ENCODE peak calls at places on chromosomes 7 and 10, in ten cellular contexts. One of them, this sample, is unnamed.

GRCh38 chr10:110841767-110842267 is 29.9 kb upstream of the PDCD4 start:
- DNase-seq in activated T-cell treated with anti-CD3 and anti-CD28 coated beads for 24 hours: no peak
- DNase-seq in BJ: no peak
- DNase-seq in Kasumi-1: no peak
- DNase-seq in mesenteric fat pad: no peak
- DNase-seq in adrenal gland: no peak
- DNase-seq in Caki2: no peak
- DNase-seq in activated CD8-positive, alpha-beta memory T cell treated with anti-CD3 and anti-CD28 coated beads for 1 hour: no peak
- DNase-seq in activated CD4-positive, alpha-beta T cell treated with anti-CD3 and anti-CD28 coated beads, Interleukin-2, amount 50 U/mL, for 24 hours: no peak
- DNase-seq in GM23248: no peak
- DNase-seq in this sample: no peak

GRCh38 chr7:121440857-121441503 is 44.9 kb upstream of the FAM3C start:
- DNase-seq in adrenal gland: no peak
- DNase-seq in Caki2: no peak
- DNase-seq in BJ: no peak
- DNase-seq in mesenteric fat pad: no peak
- DNase-seq in activated CD4-positive, alpha-beta T cell treated with anti-CD3 and anti-CD28 coated beads, Interleukin-2, amount 50 U/mL, for 24 hours: no peak
- DNase-seq in GM23248: no peak
- DNase-seq in activated T-cell treated with anti-CD3 and anti-CD28 coated beads for 24 hours: no peak
- DNase-seq in Kasumi-1: no peak
- DNase-seq in activated CD8-positive, alpha-beta memory T cell treated with anti-CD3 and anti-CD28 coated beads for 1 hour: no peak
- DNase-seq in this sample: no peak

GRCh38 chr7:22001345-22002004 is 55.8 kb upstream of the CDCA7L start:
- DNase-seq in activated T-cell treated with anti-CD3 and anti-CD28 coated beads for 24 hours: peak
- DNase-seq in BJ: peak
- DNase-seq in Caki2: peak
- DNase-seq in activated CD4-positive, alpha-beta T cell treated with anti-CD3 and anti-CD28 coated beads, Interleukin-2, amount 50 U/mL, for 24 hours: peak
- DNase-seq in Kasumi-1: peak
- DNase-seq in activated CD8-positive, alpha-beta memory T cell treated with anti-CD3 and anti-CD28 coated beads for 1 hour: no peak
- DNase-seq in mesenteric fat pad: no peak
- DNase-seq in adrenal gland: peak
- DNase-seq in GM23248: peak
- DNase-seq in this sample: no peak

GRCh38 chr7:129865093-129865931 is 87.4 kb downstream of the UBE2H start:
- DNase-seq in adrenal gland: no peak
- DNase-seq in Kasumi-1: no peak
- DNase-seq in BJ: no peak
- DNase-seq in activated CD8-positive, alpha-beta memory T cell treated with anti-CD3 and anti-CD28 coated beads for 1 hour: no peak
- DNase-seq in GM23248: peak
- DNase-seq in activated CD4-positive, alpha-beta T cell treated with anti-CD3 and anti-CD28 coated beads, Interleukin-2, amount 50 U/mL, for 24 hours: no peak
- DNase-seq in Caki2: peak
- DNase-seq in mesenteric fat pad: no peak
- DNase-seq in activated T-cell treated with anti-CD3 and anti-CD28 coated beads for 24 hours: no peak
- DNase-seq in this sample: no peak

GRCh38 chr10:131436467-131436866 is 124.9 kb upstream of the TCERG1L start:
- DNase-seq in BJ: no peak
- DNase-seq in mesenteric fat pad: no peak
- DNase-seq in adrenal gland: peak
- DNase-seq in activated CD4-positive, alpha-beta T cell treated with anti-CD3 and anti-CD28 coated beads, Interleukin-2, amount 50 U/mL, for 24 hours: no peak
- DNase-seq in Kasumi-1: no peak
- DNase-seq in Caki2: peak
- DNase-seq in activated CD8-positive, alpha-beta memory T cell treated with anti-CD3 and anti-CD28 coated beads for 1 hour: no peak
- DNase-seq in activated T-cell treated with anti-CD3 and anti-CD28 coated beads for 24 hours: no peak
- DNase-seq in GM23248: peak
- DNase-seq in this sample: no peak

GRCh38 chr7:152924826-152925411 is 165.4 kb downstream of the ACTR3B start:
- DNase-seq in BJ: no peak
- DNase-seq in activated T-cell treated with anti-CD3 and anti-CD28 coated beads for 24 hours: no peak
- DNase-seq in mesenteric fat pad: no peak
- DNase-seq in GM23248: no peak
- DNase-seq in activated CD4-positive, alpha-beta T cell treated with anti-CD3 and anti-CD28 coated beads, Interleukin-2, amount 50 U/mL, for 24 hours: no peak
- DNase-seq in activated CD8-positive, alpha-beta memory T cell treated with anti-CD3 and anti-CD28 coated beads for 1 hour: no peak
- DNase-seq in Kasumi-1: no peak
- DNase-seq in adrenal gland: no peak
- DNase-seq in Caki2: no peak
- DNase-seq in this sample: no peak

GRCh38 chr10:7444576-7445226 is 33.9 kb upstream of the SFMBT2 start:
- DNase-seq in BJ: no peak
- DNase-seq in GM23248: no peak
- DNase-seq in activated CD4-positive, alpha-beta T cell treated with anti-CD3 and anti-CD28 coated beads, Interleukin-2, amount 50 U/mL, for 24 hours: no peak
- DNase-seq in Kasumi-1: peak
- DNase-seq in Caki2: no peak
- DNase-seq in activated T-cell treated with anti-CD3 and anti-CD28 coated beads for 24 hours: no peak
- DNase-seq in adrenal gland: peak
- DNase-seq in activated CD8-positive, alpha-beta memory T cell treated with anti-CD3 and anti-CD28 coated beads for 1 hour: no peak
- DNase-seq in mesenteric fat pad: no peak
- DNase-seq in this sample: no peak

GRCh38 chr7:128139406-128139805 is 101.7 kb upstream of the LEP start:
- DNase-seq in activated T-cell treated with anti-CD3 and anti-CD28 coated beads for 24 hours: no peak
- DNase-seq in BJ: no peak
- DNase-seq in Kasumi-1: no peak
- DNase-seq in Caki2: no peak
- DNase-seq in activated CD8-positive, alpha-beta memory T cell treated with anti-CD3 and anti-CD28 coated beads for 1 hour: no peak
- DNase-seq in GM23248: no peak
- DNase-seq in mesenteric fat pad: no peak
- DNase-seq in adrenal gland: no peak
- DNase-seq in activated CD4-positive, alpha-beta T cell treated with anti-CD3 and anti-CD28 coated beads, Interleukin-2, amount 50 U/mL, for 24 hours: no peak
- DNase-seq in this sample: no peak

GRCh38 chr10:106609867-106610266 is 554.6 kb downstream of the SORCS1 start:
- DNase-seq in BJ: no peak
- DNase-seq in Caki2: no peak
- DNase-seq in activated CD8-positive, alpha-beta memory T cell treated with anti-CD3 and anti-CD28 coated beads for 1 hour: no peak
- DNase-seq in adrenal gland: no peak
- DNase-seq in mesenteric fat pad: no peak
- DNase-seq in activated CD4-positive, alpha-beta T cell treated with anti-CD3 and anti-CD28 coated beads, Interleukin-2, amount 50 U/mL, for 24 hours: no peak
- DNase-seq in GM23248: peak
- DNase-seq in Kasumi-1: no peak
- DNase-seq in activated T-cell treated with anti-CD3 and anti-CD28 coated beads for 24 hours: no peak
- DNase-seq in this sample: no peak

GRCh38 chr7:113200281-113200680 is 81.9 kb upstream of the SMIM30 start:
- DNase-seq in GM23248: peak
- DNase-seq in Caki2: no peak
- DNase-seq in activated T-cell treated with anti-CD3 and anti-CD28 coated beads for 24 hours: no peak
- DNase-seq in BJ: no peak
- DNase-seq in Kasumi-1: no peak
- DNase-seq in activated CD8-positive, alpha-beta memory T cell treated with anti-CD3 and anti-CD28 coated beads for 1 hour: no peak
- DNase-seq in mesenteric fat pad: no peak
- DNase-seq in activated CD4-positive, alpha-beta T cell treated with anti-CD3 and anti-CD28 coated beads, Interleukin-2, amount 50 U/mL, for 24 hours: no peak
- DNase-seq in adrenal gland: no peak
- DNase-seq in this sample: no peak

GRCh38 chr10:85642082-85642420 is 724.5 kb downstream of the GRID1 start:
- DNase-seq in activated T-cell treated with anti-CD3 and anti-CD28 coated beads for 24 hours: no peak
- DNase-seq in Kasumi-1: no peak
- DNase-seq in activated CD4-positive, alpha-beta T cell treated with anti-CD3 and anti-CD28 coated beads, Interleukin-2, amount 50 U/mL, for 24 hours: no peak
- DNase-seq in BJ: no peak
- DNase-seq in mesenteric fat pad: no peak
- DNase-seq in adrenal gland: no peak
- DNase-seq in GM23248: no peak
- DNase-seq in Caki2: no peak
- DNase-seq in activated CD8-positive, alpha-beta memory T cell treated with anti-CD3 and anti-CD28 coated beads for 1 hour: no peak
- DNase-seq in this sample: no peak

GRCh38 chr7:116633131-116633988 is 38.6 kb upstream of the MET start:
- DNase-seq in mesenteric fat pad: no peak
- DNase-seq in activated CD8-positive, alpha-beta memory T cell treated with anti-CD3 and anti-CD28 coated beads for 1 hour: no peak
- DNase-seq in Kasumi-1: no peak
- DNase-seq in Caki2: peak
- DNase-seq in GM23248: peak
- DNase-seq in BJ: no peak
- DNase-seq in adrenal gland: no peak
- DNase-seq in activated T-cell treated with anti-CD3 and anti-CD28 coated beads for 24 hours: no peak
- DNase-seq in activated CD4-positive, alpha-beta T cell treated with anti-CD3 and anti-CD28 coated beads, Interleukin-2, amount 50 U/mL, for 24 hours: no peak
- DNase-seq in this sample: no peak

GRCh38 chr10:132063432-132063831 is 2.3 kb upstream of the JAKMIP3 start:
- DNase-seq in BJ: no peak
- DNase-seq in adrenal gland: no peak
- DNase-seq in mesenteric fat pad: peak
- DNase-seq in activated T-cell treated with anti-CD3 and anti-CD28 coated beads for 24 hours: no peak
- DNase-seq in Kasumi-1: no peak
- DNase-seq in activated CD4-positive, alpha-beta T cell treated with anti-CD3 and anti-CD28 coated beads, Interleukin-2, amount 50 U/mL, for 24 hours: no peak
- DNase-seq in activated CD8-positive, alpha-beta memory T cell treated with anti-CD3 and anti-CD28 coated beads for 1 hour: no peak
- DNase-seq in GM23248: no peak
- DNase-seq in Caki2: no peak
- DNase-seq in this sample: no peak

GRCh38 chr7:64876792-64877713 is 26.0 kb upstream of the ZNF273 start:
- DNase-seq in GM23248: peak
- DNase-seq in activated CD4-positive, alpha-beta T cell treated with anti-CD3 and anti-CD28 coated beads, Interleukin-2, amount 50 U/mL, for 24 hours: peak
- DNase-seq in BJ: no peak
- DNase-seq in activated T-cell treated with anti-CD3 and anti-CD28 coated beads for 24 hours: peak
- DNase-seq in Kasumi-1: no peak
- DNase-seq in adrenal gland: peak
- DNase-seq in mesenteric fat pad: peak
- DNase-seq in activated CD8-positive, alpha-beta memory T cell treated with anti-CD3 and anti-CD28 coated beads for 1 hour: peak
- DNase-seq in Caki2: no peak
- DNase-seq in this sample: no peak

GRCh38 chr7:7051221-7051877 is 131.0 kb upstream of the C1GALT1 start:
- DNase-seq in activated CD4-positive, alpha-beta T cell treated with anti-CD3 and anti-CD28 coated beads, Interleukin-2, amount 50 U/mL, for 24 hours: no peak
- DNase-seq in adrenal gland: no peak
- DNase-seq in Kasumi-1: peak
- DNase-seq in GM23248: peak
- DNase-seq in Caki2: no peak
- DNase-seq in activated CD8-positive, alpha-beta memory T cell treated with anti-CD3 and anti-CD28 coated beads for 1 hour: no peak
- DNase-seq in activated T-cell treated with anti-CD3 and anti-CD28 coated beads for 24 hours: no peak
- DNase-seq in BJ: no peak
- DNase-seq in mesenteric fat pad: no peak
- DNase-seq in this sample: no peak

GRCh38 chr7:4725014-4725951 is 43.2 kb downstream of the FOXK1 start:
- DNase-seq in mesenteric fat pad: no peak
- DNase-seq in Kasumi-1: no peak
- DNase-seq in activated CD4-positive, alpha-beta T cell treated with anti-CD3 and anti-CD28 coated beads, Interleukin-2, amount 50 U/mL, for 24 hours: peak
- DNase-seq in BJ: peak
- DNase-seq in adrenal gland: peak
- DNase-seq in Caki2: peak
- DNase-seq in activated CD8-positive, alpha-beta memory T cell treated with anti-CD3 and anti-CD28 coated beads for 1 hour: no peak
- DNase-seq in GM23248: peak
- DNase-seq in activated T-cell treated with anti-CD3 and anti-CD28 coated beads for 24 hours: no peak
- DNase-seq in this sample: no peak

GRCh38 chr10:84296071-84296981 is 32.1 kb upstream of the CCSER2 start:
- DNase-seq in mesenteric fat pad: no peak
- DNase-seq in activated CD8-positive, alpha-beta memory T cell treated with anti-CD3 and anti-CD28 coated beads for 1 hour: no peak
- DNase-seq in activated CD4-positive, alpha-beta T cell treated with anti-CD3 and anti-CD28 coated beads, Interleukin-2, amount 50 U/mL, for 24 hours: no peak
- DNase-seq in activated T-cell treated with anti-CD3 and anti-CD28 coated beads for 24 hours: no peak
- DNase-seq in GM23248: peak
- DNase-seq in Caki2: no peak
- DNase-seq in adrenal gland: no peak
- DNase-seq in Kasumi-1: no peak
- DNase-seq in BJ: no peak
- DNase-seq in this sample: no peak

GRCh38 chr7:6260291-6261183 is 11.9 kb downstream of the CYTH3 start:
- DNase-seq in Caki2: no peak
- DNase-seq in mesenteric fat pad: no peak
- DNase-seq in activated CD8-positive, alpha-beta memory T cell treated with anti-CD3 and anti-CD28 coated beads for 1 hour: no peak
- DNase-seq in activated T-cell treated with anti-CD3 and anti-CD28 coated beads for 24 hours: no peak
- DNase-seq in BJ: no peak
- DNase-seq in GM23248: peak
- DNase-seq in Kasumi-1: no peak
- DNase-seq in adrenal gland: no peak
- DNase-seq in activated CD4-positive, alpha-beta T cell treated with anti-CD3 and anti-CD28 coated beads, Interleukin-2, amount 50 U/mL, for 24 hours: no peak
- DNase-seq in this sample: no peak

GRCh38 chr10:102669206-102670064 is 25.2 kb downstream of the TRIM8 start:
- DNase-seq in activated CD4-positive, alpha-beta T cell treated with anti-CD3 and anti-CD28 coated beads, Interleukin-2, amount 50 U/mL, for 24 hours: no peak
- DNase-seq in activated T-cell treated with anti-CD3 and anti-CD28 coated beads for 24 hours: no peak
- DNase-seq in mesenteric fat pad: no peak
- DNase-seq in Caki2: peak
- DNase-seq in BJ: no peak
- DNase-seq in Kasumi-1: peak
- DNase-seq in GM23248: peak
- DNase-seq in activated CD8-positive, alpha-beta memory T cell treated with anti-CD3 and anti-CD28 coated beads for 1 hour: no peak
- DNase-seq in adrenal gland: peak
- DNase-seq in this sample: no peak

GRCh38 chr7:85464042-85464651 is 277.3 kb upstream of the SEMA3D start:
- DNase-seq in activated CD8-positive, alpha-beta memory T cell treated with anti-CD3 and anti-CD28 coated beads for 1 hour: no peak
- DNase-seq in BJ: no peak
- DNase-seq in activated T-cell treated with anti-CD3 and anti-CD28 coated beads for 24 hours: no peak
- DNase-seq in mesenteric fat pad: no peak
- DNase-seq in Kasumi-1: peak
- DNase-seq in Caki2: no peak
- DNase-seq in adrenal gland: no peak
- DNase-seq in activated CD4-positive, alpha-beta T cell treated with anti-CD3 and anti-CD28 coated beads, Interleukin-2, amount 50 U/mL, for 24 hours: no peak
- DNase-seq in GM23248: peak
- DNase-seq in this sample: no peak

GRCh38 chr7:140079121-140079536 is 16.4 kb upstream of the PARP12 start:
- DNase-seq in GM23248: peak
- DNase-seq in Caki2: no peak
- DNase-seq in adrenal gland: peak
- DNase-seq in BJ: no peak
- DNase-seq in mesenteric fat pad: no peak
- DNase-seq in activated T-cell treated with anti-CD3 and anti-CD28 coated beads for 24 hours: no peak
- DNase-seq in activated CD4-positive, alpha-beta T cell treated with anti-CD3 and anti-CD28 coated beads, Interleukin-2, amount 50 U/mL, for 24 hours: no peak
- DNase-seq in Kasumi-1: peak
- DNase-seq in activated CD8-positive, alpha-beta memory T cell treated with anti-CD3 and anti-CD28 coated beads for 1 hour: no peak
- DNase-seq in this sample: no peak

GRCh38 chr7:159153511-159153910 is 8.8 kb upstream of the VIPR2 start:
- DNase-seq in activated T-cell treated with anti-CD3 and anti-CD28 coated beads for 24 hours: no peak
- DNase-seq in activated CD4-positive, alpha-beta T cell treated with anti-CD3 and anti-CD28 coated beads, Interleukin-2, amount 50 U/mL, for 24 hours: no peak
- DNase-seq in activated CD8-positive, alpha-beta memory T cell treated with anti-CD3 and anti-CD28 coated beads for 1 hour: no peak
- DNase-seq in GM23248: no peak
- DNase-seq in BJ: no peak
- DNase-seq in Caki2: no peak
- DNase-seq in mesenteric fat pad: no peak
- DNase-seq in Kasumi-1: no peak
- DNase-seq in adrenal gland: no peak
- DNase-seq in this sample: no peak

GRCh38 chr10:97399843-97400545 is 1.1 kb downstream of the RRP12 start:
- DNase-seq in mesenteric fat pad: no peak
- DNase-seq in Caki2: peak
- DNase-seq in activated CD4-positive, alpha-beta T cell treated with anti-CD3 and anti-CD28 coated beads, Interleukin-2, amount 50 U/mL, for 24 hours: no peak
- DNase-seq in BJ: no peak
- DNase-seq in adrenal gland: peak
- DNase-seq in Kasumi-1: peak
- DNase-seq in activated CD8-positive, alpha-beta memory T cell treated with anti-CD3 and anti-CD28 coated beads for 1 hour: no peak
- DNase-seq in activated T-cell treated with anti-CD3 and anti-CD28 coated beads for 24 hours: no peak
- DNase-seq in GM23248: peak
- DNase-seq in this sample: no peak

GRCh38 chr10:35546824-35547225 is 58.3 kb upstream of the GJD4 start:
- DNase-seq in GM23248: peak
- DNase-seq in BJ: peak
- DNase-seq in Kasumi-1: no peak
- DNase-seq in activated CD8-positive, alpha-beta memory T cell treated with anti-CD3 and anti-CD28 coated beads for 1 hour: no peak
- DNase-seq in mesenteric fat pad: no peak
- DNase-seq in activated T-cell treated with anti-CD3 and anti-CD28 coated beads for 24 hours: no peak
- DNase-seq in adrenal gland: no peak
- DNase-seq in Caki2: peak
- DNase-seq in activated CD4-positive, alpha-beta T cell treated with anti-CD3 and anti-CD28 coated beads, Interleukin-2, amount 50 U/mL, for 24 hours: no peak
- DNase-seq in this sample: no peak

GRCh38 chr7:77680266-77680665 is 16.0 kb upstream of the RSBN1L start:
- DNase-seq in adrenal gland: no peak
- DNase-seq in activated CD8-positive, alpha-beta memory T cell treated with anti-CD3 and anti-CD28 coated beads for 1 hour: no peak
- DNase-seq in Caki2: no peak
- DNase-seq in mesenteric fat pad: no peak
- DNase-seq in GM23248: no peak
- DNase-seq in activated CD4-positive, alpha-beta T cell treated with anti-CD3 and anti-CD28 coated beads, Interleukin-2, amount 50 U/mL, for 24 hours: no peak
- DNase-seq in BJ: no peak
- DNase-seq in Kasumi-1: no peak
- DNase-seq in activated T-cell treated with anti-CD3 and anti-CD28 coated beads for 24 hours: no peak
- DNase-seq in this sample: no peak

GRCh38 chr7:35437619-35438275 is 183.8 kb upstream of the TBX20 start:
- DNase-seq in BJ: no peak
- DNase-seq in mesenteric fat pad: no peak
- DNase-seq in activated T-cell treated with anti-CD3 and anti-CD28 coated beads for 24 hours: no peak
- DNase-seq in activated CD8-positive, alpha-beta memory T cell treated with anti-CD3 and anti-CD28 coated beads for 1 hour: no peak
- DNase-seq in GM23248: no peak
- DNase-seq in adrenal gland: no peak
- DNase-seq in activated CD4-positive, alpha-beta T cell treated with anti-CD3 and anti-CD28 coated beads, Interleukin-2, amount 50 U/mL, for 24 hours: no peak
- DNase-seq in Caki2: no peak
- DNase-seq in Kasumi-1: no peak
- DNase-seq in this sample: no peak

This sample was measured in SK-N-MC.